ENCODE peak calls at places on chromosomes 2 and 18, in four cellular contexts. One of them, this sample, is unnamed.

GRCh38 chr2:238703436-238703835 is 144.4 kb upstream of the TWIST2 start:
- DNase-seq in islet precursor cell: no peak
- DNase-seq in neural crest cell: no peak
- DNase-seq in endothelial cell: no peak
- DNase-seq in this sample: no peak

GRCh38 chr2:30334738-30335426 is 103.5 kb downstream of the LBH start:
- DNase-seq in neural crest cell: no peak
- DNase-seq in endothelial cell: no peak
- DNase-seq in islet precursor cell: peak
- DNase-seq in this sample: no peak

GRCh38 chr18:66013976-66014375 is 263.2 kb downstream of the CDH7 start:
- DNase-seq in neural crest cell: no peak
- DNase-seq in islet precursor cell: no peak
- DNase-seq in endothelial cell: no peak
- DNase-seq in this sample: no peak

GRCh38 chr2:25341031-25341727 is 546 bp downstream of the DNMT3A start:
- DNase-seq in endothelial cell: no peak
- DNase-seq in neural crest cell: no peak
- DNase-seq in islet precursor cell: no peak
- DNase-seq in this sample: no peak

GRCh38 chr2:224101820-224102630 is 62.9 kb upstream of the SERPINE2 start:
- DNase-seq in neural crest cell: no peak
- DNase-seq in endothelial cell: no peak
- DNase-seq in islet precursor cell: peak
- DNase-seq in this sample: no peak

GRCh38 chr2:178574789-178575188 is 94.5 kb downstream of the PLEKHA3 start:
- DNase-seq in islet precursor cell: no peak
- DNase-seq in neural crest cell: no peak
- DNase-seq in endothelial cell: no peak
- DNase-seq in this sample: no peak

GRCh38 chr18:27685807-27686412 is 491.0 kb downstream of the CDH2 start:
- DNase-seq in endothelial cell: peak
- DNase-seq in islet precursor cell: no peak
- DNase-seq in neural crest cell: peak
- DNase-seq in this sample: peak

GRCh38 chr2:51290725-51291124 is 258.8 kb upstream of the NRXN1 start:
- DNase-seq in islet precursor cell: no peak
- DNase-seq in neural crest cell: no peak
- DNase-seq in endothelial cell: no peak
- DNase-seq in this sample: no peak

This sample was measured in H4.